ENCODE peak calls at places on chromosomes 13 and 19, in six cellular contexts. M is HepG2, K is A549, B is SK-N-SH, I is GM12878, S is H1. J is an unnamed sample.

GRCh38 chr19:14718522-14719113 is 28.8 kb downstream of the ZNF333 start:
- DNase-seq in M (no peak), K (peak; percentile 13), B (no peak), I (no peak), S (no peak), J (no peak)

GRCh38 chr13:27203186-27203585 is 31.6 kb upstream of the USP12 start:
- DNase-seq in M (no peak), K (no peak), B (no peak), I (no peak), S (no peak), J (no peak)

GRCh38 chr19:934865-935422 is 9.1 kb downstream of the ARID3A start:
- DNase-seq in M (peak; percentile 88), K (peak; percentile 38), B (peak; percentile 85), I (no peak), S (no peak), J (no peak)

GRCh38 chr13:26529441-26529840 is 28.0 kb upstream of the WASF3 start:
- DNase-seq in M (peak; percentile 15), K (peak; percentile 3), B (no peak), I (no peak), S (peak; percentile 84), J (peak; percentile 20)

GRCh38 chr13:109397285-109397684 is 389.1 kb downstream of the IRS2 start:
- DNase-seq in M (no peak), K (no peak), B (no peak), I (no peak), S (no peak), J (no peak)

GRCh38 chr19:49613374-49613773 is 22.4 kb downstream of the PRR12 start:
- DNase-seq in M (no peak), K (peak; percentile 69), B (no peak), I (no peak), S (no peak), J (no peak)

GRCh38 chr13:105334211-105334610 is 1201.3 kb downstream of the EFNB2 start:
- DNase-seq in M (no peak), K (no peak), B (no peak), I (no peak), S (no peak), J (no peak)

GRCh38 chr13:75480691-75481175 is 1.2 kb downstream of the TBC1D4 start:
- DNase-seq in M (peak; percentile 53), K (peak; percentile 59), B (peak; percentile 73), I (no peak), S (peak; percentile 61), J (peak; percentile 10)

GRCh38 chr13:94660695-94661324 is 51.5 kb downstream of the SOX21 start:
- DNase-seq in M (no peak), K (peak; percentile 45), B (peak; percentile 13), I (no peak), S (no peak), J (no peak)

GRCh38 chr19:6501740-6502648 is at the start of gene TUBB4A:
- DNase-seq in M (no peak), K (no peak), B (peak; percentile 95), I (no peak), S (peak; percentile 75), J (peak; percentile 86)

GRCh38 chr19:953501-954271 is 27.9 kb downstream of the ARID3A start:
- DNase-seq in M (no peak), K (no peak), B (no peak), I (no peak), S (no peak), J (peak; percentile 46)

GRCh38 chr19:11594084-11594483 is 3.2 kb upstream of the ZNF627 start:
- DNase-seq in M (no peak), K (no peak), B (no peak), I (no peak), S (no peak), J (no peak)

GRCh38 chr13:75135325-75135825 is 346.6 kb downstream of the TBC1D4 start:
- DNase-seq in M (no peak), K (peak; percentile 64), B (no peak), I (no peak), S (no peak), J (no peak)

GRCh38 chr13:100517135-100517534 is 71.5 kb downstream of the GGACT start:
- DNase-seq in M (peak; percentile 85), K (peak; percentile 48), B (no peak), I (no peak), S (no peak), J (no peak)

GRCh38 chr13:94309997-94310842 is 169.3 kb downstream of the DCT start:
- DNase-seq in M (no peak), K (peak; percentile 15), B (no peak), I (no peak), S (no peak), J (no peak)

GRCh38 chr19:4108767-4109625 is 14.9 kb downstream of the MAP2K2 start:
- DNase-seq in M (no peak), K (no peak), B (no peak), I (peak; percentile 79), S (no peak), J (no peak)

GRCh38 chr13:78689011-78689410 is 30.1 kb upstream of the OBI1 start:
- DNase-seq in M (peak; percentile 12), K (no peak), B (no peak), I (no peak), S (no peak), J (no peak)

GRCh38 chr19:13557756-13558398 is 51.6 kb upstream of the CACNA1A start:
- DNase-seq in M (no peak), K (no peak), B (no peak), I (no peak), S (peak; percentile 57), J (no peak)

GRCh38 chr13:69324109-69324886 is 783.3 kb upstream of the ATXN8OS start:
- DNase-seq in M (peak; percentile 3), K (peak; percentile 43), B (peak; percentile 12), I (no peak), S (no peak), J (no peak)

GRCh38 chr13:59982631-59983382 is 180.9 kb downstream of the DIAPH3 start:
- DNase-seq in M (no peak), K (no peak), B (no peak), I (no peak), S (no peak), J (no peak)

GRCh38 chr13:111183087-111183645 is 68.1 kb downstream of the ARHGEF7 start:
- DNase-seq in M (no peak), K (no peak), B (no peak), I (no peak), S (no peak), J (no peak)

GRCh38 chr13:111181977-111182376 is 66.9 kb downstream of the ARHGEF7 start:
- DNase-seq in M (no peak), K (no peak), B (no peak), I (no peak), S (no peak), J (no peak)

GRCh38 chr13:111186305-111186930 is 71.3 kb downstream of the ARHGEF7 start:
- DNase-seq in M (no peak), K (no peak), B (no peak), I (no peak), S (no peak), J (no peak)

GRCh38 chr13:111184685-111185401 is 69.7 kb downstream of the ARHGEF7 start:
- DNase-seq in M (no peak), K (no peak), B (no peak), I (peak; percentile 93), S (no peak), J (no peak)

DNA sequence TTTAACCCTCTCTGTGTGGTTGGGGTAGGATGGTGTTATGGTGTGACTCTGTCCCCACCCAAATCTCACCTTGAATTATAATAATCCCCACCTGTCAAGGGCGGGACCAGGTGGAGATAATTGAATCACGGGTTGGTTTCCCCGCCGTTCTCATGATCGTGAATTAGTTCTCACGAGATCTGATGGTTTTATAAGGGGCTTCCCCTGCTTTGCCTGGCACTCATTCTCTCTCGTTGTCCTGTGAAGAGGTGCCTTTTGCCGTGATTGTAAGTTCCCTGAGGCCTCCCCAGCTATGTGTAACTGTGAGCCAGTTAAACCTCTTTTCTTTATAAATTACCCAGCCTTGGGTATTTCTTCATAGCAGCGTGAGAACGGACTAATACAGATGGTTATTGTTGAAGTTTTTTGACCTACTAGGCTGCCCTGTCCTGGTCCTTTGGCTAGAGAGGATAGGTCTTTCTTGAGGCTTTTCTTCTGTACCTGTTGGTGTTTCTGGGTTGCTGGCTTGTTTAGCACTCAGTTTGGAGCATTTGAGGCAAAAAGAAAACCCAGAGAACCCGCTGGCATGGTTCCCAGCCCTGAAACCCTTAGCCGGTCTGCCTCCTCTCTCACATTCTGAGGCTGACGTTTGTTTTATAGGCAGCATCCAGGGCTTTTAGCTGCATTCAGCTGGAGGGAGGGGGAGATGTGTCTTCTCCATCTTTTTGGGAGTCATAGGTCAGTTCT is 69.0 kb downstream of the ARHGEF7 start:
- DNase-seq in M (no peak), K (no peak), B (no peak), I (no peak), S (no peak), J (no peak)
- TF ChIP-seq CHD2 in M (no peak), K (no peak), B (no peak), I (no peak), S (no peak), J (no peak)

GRCh38 chr19:31378404-31378803 is 29.2 kb upstream of the TSHZ3 start:
- DNase-seq in M (peak; percentile 4), K (peak; percentile 18), B (peak; percentile 75), I (no peak), S (no peak), J (no peak)
- TF ChIP-seq CHD2 in M (no peak), K (no peak), B (peak; percentile 87), I (no peak), S (no peak), J (no peak)

DNA sequence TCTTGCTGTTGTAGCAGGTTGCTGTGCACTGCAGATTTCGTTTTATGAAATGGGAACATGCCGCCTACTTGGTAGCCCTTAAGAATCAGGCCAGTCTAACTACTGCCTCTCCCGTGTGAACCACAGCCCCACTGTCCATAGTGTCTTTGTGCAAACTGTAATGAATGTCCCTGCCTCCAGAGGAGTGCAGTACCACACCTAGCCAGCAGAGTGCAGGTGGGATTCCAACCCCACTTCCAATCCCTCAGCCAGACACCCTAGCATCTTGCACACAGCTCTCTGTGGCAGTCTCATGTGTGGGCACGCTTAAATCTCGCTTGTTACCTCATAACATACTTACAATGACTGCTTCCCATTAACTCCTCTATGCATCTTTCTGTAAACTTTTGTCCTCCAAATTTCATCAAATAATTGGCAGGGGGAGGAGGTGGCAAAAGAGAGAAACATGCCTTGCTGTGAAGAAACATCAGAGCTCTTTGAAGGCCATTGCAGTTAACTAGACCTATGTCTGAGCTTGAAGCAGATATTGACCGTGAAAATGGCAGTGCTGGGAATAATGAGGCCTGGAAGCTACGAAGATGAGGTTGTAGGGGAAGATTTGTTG is 47.2 kb downstream of the ZAR1L start:
- DNase-seq in M (no peak), K (no peak), B (no peak), I (no peak), S (peak; percentile 90), J (no peak)
- TF ChIP-seq CHD2 in M (no peak), K (no peak), B (no peak), I (no peak), S (no peak), J (no peak)

DNA sequence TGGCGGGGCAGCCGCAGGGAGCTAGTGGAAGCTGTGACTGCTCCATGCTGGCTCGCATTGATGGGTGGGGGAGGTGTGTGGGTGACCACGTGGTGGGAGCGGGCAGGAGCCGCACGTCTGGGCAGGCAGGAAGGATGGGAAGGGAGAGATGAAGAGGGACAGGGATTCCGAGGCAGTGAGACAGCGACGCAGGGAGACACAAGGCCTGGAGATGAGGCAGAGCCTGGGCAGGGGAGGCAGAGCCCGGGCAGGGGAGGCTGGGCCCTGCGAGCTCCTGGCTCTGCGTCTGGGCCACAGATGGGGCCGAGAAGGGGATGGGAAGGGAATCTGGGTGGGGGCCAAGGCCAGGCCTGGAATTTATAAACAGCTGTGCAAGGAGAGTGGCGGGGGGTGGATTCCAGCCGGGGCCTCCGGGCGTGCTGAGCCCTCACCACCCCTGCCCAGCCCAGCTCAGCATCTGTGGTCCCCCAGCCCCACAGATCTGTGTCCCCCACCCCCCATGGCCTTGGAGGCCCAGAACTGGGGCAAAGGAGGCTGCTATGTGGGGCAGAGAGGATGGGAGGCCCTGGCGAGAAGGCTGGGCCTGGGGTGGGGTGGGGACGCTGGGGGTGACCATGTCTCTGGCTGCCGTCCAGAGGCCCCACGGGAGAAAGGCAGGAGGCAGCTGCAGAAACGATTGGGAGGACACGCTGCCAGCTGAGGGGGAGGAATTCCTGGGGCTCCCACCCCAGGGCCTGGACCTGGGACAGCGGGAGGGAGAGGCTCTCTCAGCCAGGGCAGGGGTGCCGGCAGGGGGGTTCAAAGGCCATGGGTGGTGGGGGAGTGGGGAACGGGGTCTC is 6.0 kb downstream of the EHD2 start:
- DNase-seq in M (peak; percentile 44), K (peak; percentile 91), B (peak; percentile 95), I (no peak), S (no peak), J (no peak)
- TF ChIP-seq CHD2 in M (no peak), K (no peak), B (no peak), I (no peak), S (no peak), J (no peak)

J was measured in K562.